ENCODE peak calls at places on chromosomes 12 and 14, in nine cellular contexts. K is heart right ventricle; B is T-helper 1 cell; U is HT1080; N is thoracic aorta; H is colonic mucosa; I is natural killer cell treated with Interleukin-12 subunit alpha and Interleukin-12 subunit beta and Interleukin-15 and Interleukin-18, amount 100 ng/mL, for 72 hours; X is naive thymus-derived CD8-positive, alpha-beta T cell; V is Caki2. T is an unnamed sample.

GRCh38 chr14:101217972-101218371 is 314.4 kb upstream of the RTL1 start:
- DNase-seq in H (no peak), V (no peak), K (no peak), B (no peak), I (no peak), N (no peak), U (no peak), X (no peak), T (no peak)

GRCh38 chr12:71767183-71767582 is 12.5 kb downstream of the RAB21 start:
- DNase-seq in I (no peak), N (no peak), K (no peak), H (no peak), X (no peak), V (no peak), U (no peak), B (no peak), T (no peak)

GRCh38 chr14:36429692-36430091 is 90.3 kb downstream of the NKX2-1 start:
- DNase-seq in U (no peak), X (no peak), I (no peak), B (no peak), H (no peak), V (no peak), N (no peak), K (no peak), T (no peak)

GRCh38 chr12:85765443-85765842 is 70.8 kb downstream of the RASSF9 start:
- DNase-seq in K (no peak), V (no peak), X (no peak), B (no peak), I (no peak), H (no peak), N (no peak), U (no peak), T (no peak)

GRCh38 chr12:116638376-116638775 is 79.2 kb downstream of the MAP1LC3B2 start:
- DNase-seq in X (no peak), U (no peak), B (no peak), H (no peak), N (no peak), I (no peak), V (no peak), K (no peak), T (no peak)

GRCh38 chr14:104086661-104087461 is 1.4 kb downstream of the ASPG start:
- DNase-seq in B (no peak), N (no peak), X (no peak), U (no peak), H (peak; percentile 24), K (peak; percentile 31), I (no peak), V (no peak), T (no peak)

GRCh38 chr12:65999564-66000280 is 130.8 kb downstream of the LLPH start:
- DNase-seq in U (peak; percentile 88), H (no peak), I (no peak), B (no peak), V (peak; percentile 50), N (no peak), X (no peak), K (no peak), T (no peak)

GRCh38 chr12:116172224-116172849 is 105.2 kb downstream of the MED13L start:
- DNase-seq in K (no peak), I (peak; percentile 77), X (no peak), N (no peak), U (peak; percentile 53), V (no peak), H (no peak), B (no peak), T (no peak)

GRCh38 chr14:61145258-61145902 is 135.8 kb downstream of the TMEM30B start:
- DNase-seq in X (no peak), B (no peak), V (peak; percentile 41), U (peak; percentile 50), N (no peak), K (no peak), H (no peak), I (no peak), T (no peak)

GRCh38 chr12:108696111-108696995 is 35.0 kb downstream of the CORO1C start:
- DNase-seq in K (no peak), B (no peak), X (no peak), N (no peak), I (no peak), H (no peak), V (peak; percentile 71), U (peak; percentile 100), T (no peak)

GRCh38 chr12:46332260-46332659 is 40.3 kb downstream of the SLC38A2 start:
- DNase-seq in H (no peak), X (no peak), I (no peak), V (no peak), U (peak; percentile 40), N (no peak), K (no peak), B (no peak), T (no peak)

GRCh38 chr12:85280138-85280983 is at the start of gene ALX1:
- DNase-seq in U (no peak), X (no peak), H (peak; percentile 21), K (peak; percentile 4), I (no peak), N (no peak), V (no peak), B (no peak), T (peak; percentile 60)

GRCh38 chr12:111034911-111035577 is 114.7 kb upstream of the MYL2 start:
- DNase-seq in H (no peak), I (no peak), B (no peak), X (no peak), K (no peak), N (no peak), V (no peak), U (no peak), T (no peak)

GRCh38 chr12:59452259-59452658 is 143.6 kb upstream of the SLC16A7 start:
- DNase-seq in U (peak; percentile 68), N (no peak), V (peak; percentile 61), H (no peak), I (no peak), K (no peak), B (no peak), X (no peak), T (no peak)

GRCh38 chr12:39392154-39392925 is 50.6 kb downstream of the KIF21A start:
- DNase-seq in U (no peak), V (no peak), K (no peak), H (peak; percentile 18), X (no peak), I (no peak), B (no peak), N (no peak), T (no peak)

GRCh38 chr12:31687101-31687527 is 27.6 kb downstream of the ETFBKMT start:
- DNase-seq in V (no peak), K (no peak), U (no peak), B (no peak), H (no peak), I (no peak), N (no peak), X (no peak), T (no peak)

GRCh38 chr14:101495284-101495683 is 66.0 kb upstream of the DIO3 start:
- DNase-seq in B (no peak), X (no peak), N (no peak), H (no peak), U (no peak), I (no peak), K (no peak), V (no peak), T (no peak)

T was measured in SK-N-MC.